ENCODE peak calls at places on chromosomes 7 and 10, in eight cellular contexts. One of them, this sample, is unnamed.
A peak's percentile ranks its signal among the peaks of the same experiment; 100 is the strongest.

GRCh38 chr10:14327535-14327934 is 3.2 kb downstream of the FRMD4A start:
- DNase-seq in NCI-H2029: no peak
- DNase-seq in CD8-positive, alpha-beta memory T cell: no peak
- DNase-seq in EL: peak; percentile 7
- DNase-seq in foreskin fibroblast: no peak
- DNase-seq in adrenal gland: no peak
- DNase-seq in A172: no peak
- DNase-seq in fibroblast of pulmonary artery: no peak
- DNase-seq in this sample: no peak

GRCh38 chr7:40674316-40674715 is 539.5 kb downstream of the SUGCT start:
- DNase-seq in NCI-H2029: no peak
- DNase-seq in CD8-positive, alpha-beta memory T cell: no peak
- DNase-seq in EL: no peak
- DNase-seq in foreskin fibroblast: no peak
- DNase-seq in adrenal gland: no peak
- DNase-seq in A172: peak; percentile 60
- DNase-seq in fibroblast of pulmonary artery: no peak
- DNase-seq in this sample: no peak

GRCh38 chr7:97499204-97499603 is 232.7 kb upstream of the TAC1 start:
- DNase-seq in NCI-H2029: no peak
- DNase-seq in CD8-positive, alpha-beta memory T cell: no peak
- DNase-seq in EL: peak; percentile 15
- DNase-seq in foreskin fibroblast: no peak
- DNase-seq in adrenal gland: peak; percentile 59
- DNase-seq in A172: peak; percentile 38
- DNase-seq in fibroblast of pulmonary artery: peak; percentile 26
- DNase-seq in this sample: no peak

GRCh38 chr10:11533328-11533781 is 78.1 kb downstream of the USP6NL start:
- DNase-seq in NCI-H2029: no peak
- DNase-seq in CD8-positive, alpha-beta memory T cell: no peak
- DNase-seq in EL: peak; percentile 8
- DNase-seq in foreskin fibroblast: peak; percentile 83
- DNase-seq in adrenal gland: no peak
- DNase-seq in A172: peak; percentile 45
- DNase-seq in fibroblast of pulmonary artery: peak; percentile 44
- DNase-seq in this sample: no peak

GRCh38 chr10:78913219-78914059 is 155.3 kb upstream of the ZMIZ1 start:
- DNase-seq in NCI-H2029: no peak
- DNase-seq in CD8-positive, alpha-beta memory T cell: no peak
- DNase-seq in EL: no peak
- DNase-seq in foreskin fibroblast: no peak
- DNase-seq in adrenal gland: no peak
- DNase-seq in A172: no peak
- DNase-seq in fibroblast of pulmonary artery: no peak
- DNase-seq in this sample: no peak

GRCh38 chr7:80460857-80461256 is 51.0 kb downstream of the GNAT3 start:
- DNase-seq in NCI-H2029: no peak
- DNase-seq in CD8-positive, alpha-beta memory T cell: no peak
- DNase-seq in EL: no peak
- DNase-seq in foreskin fibroblast: no peak
- DNase-seq in adrenal gland: no peak
- DNase-seq in A172: no peak
- DNase-seq in fibroblast of pulmonary artery: no peak
- DNase-seq in this sample: no peak

GRCh38 chr7:108181073-108181985 is 51.2 kb upstream of the LAMB4 start:
- DNase-seq in NCI-H2029: peak; percentile 3
- DNase-seq in CD8-positive, alpha-beta memory T cell: no peak
- DNase-seq in EL: peak; percentile 50
- DNase-seq in foreskin fibroblast: peak; percentile 80
- DNase-seq in adrenal gland: no peak
- DNase-seq in A172: peak; percentile 47
- DNase-seq in fibroblast of pulmonary artery: peak; percentile 85
- DNase-seq in this sample: no peak

GRCh38 chr7:74604326-74605020 is 53.0 kb upstream of the GTF2I start:
- DNase-seq in NCI-H2029: peak; percentile 44
- DNase-seq in CD8-positive, alpha-beta memory T cell: no peak
- DNase-seq in EL: no peak
- DNase-seq in foreskin fibroblast: peak; percentile 35
- DNase-seq in adrenal gland: peak; percentile 84
- DNase-seq in A172: peak; percentile 82
- DNase-seq in fibroblast of pulmonary artery: no peak
- DNase-seq in this sample: no peak

GRCh38 chr10:6920072-6921019 is 340.3 kb upstream of the PRKCQ start:
- DNase-seq in NCI-H2029: no peak
- DNase-seq in CD8-positive, alpha-beta memory T cell: peak; percentile 85
- DNase-seq in EL: peak; percentile 48
- DNase-seq in foreskin fibroblast: peak; percentile 78
- DNase-seq in adrenal gland: peak; percentile 74
- DNase-seq in A172: peak; percentile 22
- DNase-seq in fibroblast of pulmonary artery: peak; percentile 60
- DNase-seq in this sample: peak; percentile 58

GRCh38 chr10:13915710-13916109 is 328.9 kb downstream of the PRPF18 start:
- DNase-seq in NCI-H2029: no peak
- DNase-seq in CD8-positive, alpha-beta memory T cell: no peak
- DNase-seq in EL: no peak
- DNase-seq in foreskin fibroblast: no peak
- DNase-seq in adrenal gland: no peak
- DNase-seq in A172: peak; percentile 29
- DNase-seq in fibroblast of pulmonary artery: no peak
- DNase-seq in this sample: no peak

GRCh38 chr10:110858297-110858934 is 13.3 kb upstream of the PDCD4 start:
- DNase-seq in NCI-H2029: no peak
- DNase-seq in CD8-positive, alpha-beta memory T cell: no peak
- DNase-seq in EL: no peak
- DNase-seq in foreskin fibroblast: no peak
- DNase-seq in adrenal gland: no peak
- DNase-seq in A172: no peak
- DNase-seq in fibroblast of pulmonary artery: no peak
- DNase-seq in this sample: no peak

GRCh38 chr10:96352587-96352986 is 6.2 kb downstream of the OPALIN start:
- DNase-seq in NCI-H2029: no peak
- DNase-seq in CD8-positive, alpha-beta memory T cell: no peak
- DNase-seq in EL: no peak
- DNase-seq in foreskin fibroblast: no peak
- DNase-seq in adrenal gland: no peak
- DNase-seq in A172: no peak
- DNase-seq in fibroblast of pulmonary artery: no peak
- DNase-seq in this sample: no peak

GRCh38 chr7:135160858-135161653 is 9.5 kb downstream of the CYREN start:
- DNase-seq in NCI-H2029: no peak
- DNase-seq in CD8-positive, alpha-beta memory T cell: no peak
- DNase-seq in EL: no peak
- DNase-seq in foreskin fibroblast: peak; percentile 34
- DNase-seq in adrenal gland: no peak
- DNase-seq in A172: no peak
- DNase-seq in fibroblast of pulmonary artery: peak; percentile 18
- DNase-seq in this sample: no peak